ENCODE peak calls at places on chromosomes 12 and 14, in ten cellular contexts. G, Q, P, S, Y, U, O, I, Z and N are unnamed samples.

GRCh38 chr12:62802321-62802720 is 132.6 kb downstream of the PPM1H start:
- DNase-seq in S (no peak), Q (no peak), G (no peak), Y (no peak), Z (no peak), U (no peak), P (no peak), I (no peak), O (no peak), N (no peak)

GRCh38 chr12:12357697-12358476 is 1.0 kb downstream of the BORCS5 start:
- DNase-seq in G (peak), S (peak), Q (no peak), P (no peak), Z (peak), Y (peak), I (no peak), O (no peak), U (peak), N (peak)

GRCh38 chr14:80390911-80391310 is 179.6 kb upstream of the DIO2 start:
- DNase-seq in O (no peak), S (peak), P (peak), G (no peak), U (no peak), Y (no peak), Q (no peak), I (no peak), Z (peak), N (no peak)

GRCh38 chr14:26709019-26709418 is 111.2 kb upstream of the NOVA1 start:
- DNase-seq in G (no peak), Y (no peak), U (peak), P (no peak), Z (peak), I (no peak), S (no peak), O (no peak), Q (no peak), N (no peak)

GRCh38 chr12:9741726-9742125 is 8.8 kb upstream of the CLECL1 start:
- DNase-seq in P (no peak), Q (peak), G (no peak), I (no peak), U (no peak), O (no peak), Y (peak), S (no peak), Z (no peak), N (peak)

GRCh38 chr12:104672501-104673265 is 215.9 kb downstream of the CHST11 start:
- DNase-seq in S (peak), Y (no peak), I (peak), G (no peak), Q (no peak), P (no peak), O (peak), U (no peak), Z (peak), N (no peak)

GRCh38 chr12:20624718-20625117 is 70.4 kb upstream of the SLCO1C1 start:
- DNase-seq in O (no peak), Z (peak), G (no peak), U (no peak), Y (no peak), Q (no peak), I (no peak), S (peak), P (peak), N (no peak)

GRCh38 chr14:73824116-73824515 is 27.5 kb upstream of the PTGR2 start:
- DNase-seq in S (no peak), I (no peak), U (no peak), Q (no peak), Z (no peak), Y (no peak), O (no peak), G (no peak), P (no peak), N (no peak)

GRCh38 chr14:35140718-35141581 is 18.6 kb downstream of the PRORP start:
- DNase-seq in I (no peak), P (no peak), Y (no peak), S (peak), O (no peak), Z (peak), U (peak), G (no peak), Q (no peak), N (no peak)

GRCh38 chr14:55968741-55969140 is 149.5 kb upstream of the PELI2 start:
- DNase-seq in Z (no peak), O (no peak), Y (no peak), S (no peak), G (no peak), P (no peak), Q (no peak), I (no peak), U (no peak), N (no peak)

GRCh38 chr12:90999946-91000345 is 4.8 kb downstream of the EPYC start:
- DNase-seq in I (no peak), U (no peak), S (peak), Z (no peak), P (no peak), Y (no peak), G (no peak), O (no peak), Q (no peak), N (no peak)

GRCh38 chr12:120007272-120007671 is 18.2 kb downstream of the BICDL1 start:
- DNase-seq in G (no peak), Q (peak), O (no peak), P (no peak), I (no peak), U (peak), S (no peak), Z (no peak), Y (peak), N (peak)

GRCh38 chr12:88306471-88307069 is 164.5 kb downstream of the TMTC3 start:
- DNase-seq in Z (no peak), Y (no peak), O (no peak), Q (no peak), U (no peak), I (no peak), P (no peak), S (no peak), G (no peak), N (no peak)

GRCh38 chr12:124709722-124710656 is 142.6 kb upstream of the NCOR2 start:
- DNase-seq in O (no peak), U (no peak), Q (no peak), G (no peak), Y (no peak), S (peak), P (no peak), Z (no peak), I (peak), N (no peak)

GRCh38 chr14:46250113-46250703 is 401.4 kb downstream of the RPL10L start:
- DNase-seq in Y (no peak), U (peak), S (peak), P (peak), O (no peak), G (no peak), Q (no peak), Z (peak), I (no peak), N (no peak)

GRCh38 chr12:51980051-51980808 is 26.5 kb upstream of the TAMALIN start:
- DNase-seq in S (peak), P (peak), O (peak), G (peak), Y (peak), Q (peak), I (peak), U (peak), Z (peak), N (peak)

GRCh38 chr12:22126758-22127157 is 80.7 kb downstream of the CMAS start:
- DNase-seq in Y (no peak), Z (no peak), I (no peak), P (no peak), S (no peak), U (no peak), G (no peak), O (no peak), Q (no peak), N (no peak)

GRCh38 chr12:26847431-26847830 is 14.4 kb upstream of the ITPR2 start:
- DNase-seq in Z (no peak), Y (no peak), Q (no peak), P (no peak), I (no peak), S (no peak), G (no peak), U (no peak), O (no peak), N (no peak)

GRCh38 chr14:65302571-65303184 is 109.9 kb upstream of the FUT8 start:
- DNase-seq in P (no peak), I (no peak), Q (no peak), Z (no peak), Y (peak), S (no peak), U (no peak), G (no peak), O (no peak), N (no peak)